ENCODE peak calls at places on chromosomes 2 and 18, in five cellular contexts. A is foreskin keratinocyte, C is neural crest cell, W is fibroblast of villous mesenchyme, T is psoas muscle. S is an unnamed sample.

GRCh38 chr2:215019521-215020145 is 118.8 kb downstream of the ABCA12 start:
- DNase-seq in A (no peak), C (no peak), W (no peak), T (no peak), S (no peak)

GRCh38 chr2:44120428-44120827 is 48.2 kb upstream of the PPM1B start:
- DNase-seq in A (peak; percentile 89), C (no peak), W (peak; percentile 90), T (no peak), S (peak; percentile 67)

GRCh38 chr2:200300650-200301314 is 5.7 kb upstream of the SPATS2L start:
- DNase-seq in A (peak; percentile 97), C (no peak), W (peak; percentile 77), T (no peak), S (peak; percentile 98)

GRCh38 chr2:112891333-112891950 is 19.5 kb upstream of the IL37 start:
- DNase-seq in A (peak; percentile 99), C (no peak), W (no peak), T (no peak), S (peak; percentile 98)

GRCh38 chr18:65202091-65202490 is 548.7 kb upstream of the CDH7 start:
- DNase-seq in A (no peak), C (no peak), W (no peak), T (no peak), S (no peak)

GRCh38 chr18:48821251-48821590 is 129.5 kb downstream of the SMAD7 start:
- DNase-seq in A (no peak), C (no peak), W (no peak), T (no peak), S (no peak)

GRCh38 chr2:174776223-174776622 is 12.0 kb upstream of the CHRNA1 start:
- DNase-seq in A (no peak), C (no peak), W (no peak), T (no peak), S (no peak)

GRCh38 chr2:61722311-61722710 is 131.5 kb downstream of the FAM161A start:
- DNase-seq in A (no peak), C (no peak), W (no peak), T (no peak), S (no peak)

GRCh38 chr18:75029456-75029855 is 179.5 kb downstream of the PTGR3 start:
- DNase-seq in A (no peak), C (no peak), W (no peak), T (no peak), S (no peak)

GRCh38 chr2:240514631-240515030 is 43.2 kb downstream of the ANKMY1 start:
- DNase-seq in A (peak; percentile 50), C (no peak), W (no peak), T (no peak), S (peak; percentile 7)

GRCh38 chr2:197495433-197496134 is 4.1 kb downstream of the HSPD1 start:
- DNase-seq in A (no peak), C (no peak), W (no peak), T (no peak), S (no peak)

GRCh38 chr2:159788218-159788617 is 9.8 kb downstream of the CD302 start:
- DNase-seq in A (peak; percentile 51), C (no peak), W (no peak), T (no peak), S (no peak)

GRCh38 chr2:150978053-150978452 is 283.6 kb downstream of the RBM43 start:
- DNase-seq in A (no peak), C (no peak), W (no peak), T (no peak), S (no peak)

GRCh38 chr2:169507698-169508097 is 1.8 kb upstream of the KLHL41 start:
- DNase-seq in A (peak; percentile 62), C (no peak), W (peak; percentile 76), T (no peak), S (peak; percentile 56)

GRCh38 chr2:47459021-47459420 is 56.1 kb downstream of the MSH2 start:
- DNase-seq in A (no peak), C (no peak), W (no peak), T (no peak), S (no peak)

GRCh38 chr2:3536682-3537632 is 17.6 kb upstream of the ADI1 start:
- DNase-seq in A (peak; percentile 29), C (no peak), W (peak; percentile 65), T (peak; percentile 55), S (peak; percentile 15)

GRCh38 chr2:129752686-129753085 is 226.8 kb upstream of the RAB6C start:
- DNase-seq in A (no peak), C (no peak), W (no peak), T (no peak), S (no peak)

GRCh38 chr2:225735844-225736243 is 336.3 kb downstream of the NYAP2 start:
- DNase-seq in A (peak; percentile 74), C (no peak), W (peak; percentile 94), T (no peak), S (peak; percentile 93)

GRCh38 chr2:239819091-239819973 is 205.8 kb downstream of the NDUFA10 start:
- DNase-seq in A (no peak), C (no peak), W (no peak), T (no peak), S (peak; percentile 26)

GRCh38 chr2:211241891-211242290 is 685.5 kb downstream of the CPS1 start:
- DNase-seq in A (no peak), C (no peak), W (no peak), T (no peak), S (no peak)

GRCh38 chr2:29837925-29838324 is 83.5 kb downstream of the ALK start:
- DNase-seq in A (no peak), C (no peak), W (no peak), T (no peak), S (no peak)

GRCh38 chr2:165795011-165795410 is 964 bp upstream of the GALNT3 start:
- DNase-seq in A (no peak), C (no peak), W (no peak), T (no peak), S (peak; percentile 30)

GRCh38 chr2:43389581-43390466 is 163.4 kb upstream of the ZFP36L2 start:
- DNase-seq in A (no peak), C (no peak), W (no peak), T (no peak), S (no peak)

GRCh38 chr2:205768341-205768740 is 86.0 kb downstream of the NRP2 start:
- DNase-seq in A (no peak), C (no peak), W (peak; percentile 74), T (no peak), S (no peak)

GRCh38 chr2:128545085-128545484 is 226.4 kb upstream of the HS6ST1 start:
- DNase-seq in A (no peak), C (no peak), W (no peak), T (no peak), S (no peak)

GRCh38 chr2:215374642-215375466 is 61.0 kb downstream of the FN1 start:
- DNase-seq in A (no peak), C (no peak), W (no peak), T (no peak), S (no peak)

GRCh38 chr2:46858697-46859080 is 56.9 kb downstream of the MCFD2 start:
- DNase-seq in A (no peak), C (no peak), W (peak; percentile 93), T (no peak), S (peak; percentile 81)

GRCh38 chr2:181106789-181107418 is 126.5 kb downstream of the UBE2E3 start:
- DNase-seq in A (peak; percentile 83), C (no peak), W (peak; percentile 96), T (no peak), S (peak; percentile 78)

GRCh38 chr18:63467699-63468098 is 9.1 kb upstream of the SERPINB5 start:
- DNase-seq in A (no peak), C (no peak), W (no peak), T (no peak), S (no peak)

GRCh38 chr2:25685030-25685429 is 11.7 kb upstream of the DTNB start:
- DNase-seq in A (no peak), C (no peak), W (no peak), T (no peak), S (no peak)
- TF ChIP-seq CTCF in A (no peak), C (no peak), W (no peak), T (no peak), S (no peak)

GRCh38 chr18:3153107-3153704 is 66.6 kb downstream of the MYOM1 start:
- DNase-seq in A (no peak), C (no peak), W (no peak), T (no peak), S (peak; percentile 82)
- TF ChIP-seq CTCF in A (no peak), C (no peak), W (no peak), T (no peak), S (no peak)

GRCh38 chr18:68734311-68734710 is 19.4 kb upstream of the TMX3 start:
- DNase-seq in A (no peak), C (no peak), W (peak; percentile 54), T (no peak), S (peak; percentile 24)

GRCh38 chr18:68738572-68738971 is 23.7 kb upstream of the TMX3 start:
- DNase-seq in A (no peak), C (no peak), W (no peak), T (no peak), S (no peak)

GRCh38 chr18:68728301-68728700 is 13.4 kb upstream of the TMX3 start:
- DNase-seq in A (no peak), C (no peak), W (no peak), T (no peak), S (no peak)

GRCh38 chr18:68735498-68736343 is 20.8 kb upstream of the TMX3 start:
- DNase-seq in A (peak; percentile 33), C (no peak), W (peak; percentile 75), T (no peak), S (peak; percentile 70)

DNA sequence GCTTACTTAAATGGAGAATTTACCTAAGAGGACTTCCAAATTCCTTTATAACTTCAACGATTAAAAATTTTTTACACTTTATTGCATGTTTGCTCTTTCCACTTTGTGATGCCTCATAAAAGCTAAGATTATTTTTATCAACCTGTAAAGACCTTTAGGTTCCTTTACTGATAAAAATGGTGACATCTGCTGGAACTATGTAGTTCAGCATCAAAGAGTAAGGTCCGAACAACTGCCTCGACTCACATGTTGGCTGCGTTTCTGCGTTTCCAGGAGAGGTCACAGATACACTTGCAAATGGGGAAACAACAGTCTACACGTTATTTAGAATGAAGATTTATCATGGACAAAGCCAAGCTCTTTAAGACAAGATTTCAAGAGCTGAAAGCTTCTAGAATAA is 18.8 kb upstream of the TMX3 start:
- DNase-seq in A (no peak), C (no peak), W (peak; percentile 19), T (no peak), S (no peak)
- TF ChIP-seq CTCF in A (peak; percentile 23), C (no peak), W (peak; percentile 5), T (no peak), S (no peak)

GRCh38 chr2:185526156-185526555 is 212.4 kb upstream of the FSIP2 start:
- DNase-seq in A (no peak), C (no peak), W (no peak), T (no peak), S (no peak)

DNA sequence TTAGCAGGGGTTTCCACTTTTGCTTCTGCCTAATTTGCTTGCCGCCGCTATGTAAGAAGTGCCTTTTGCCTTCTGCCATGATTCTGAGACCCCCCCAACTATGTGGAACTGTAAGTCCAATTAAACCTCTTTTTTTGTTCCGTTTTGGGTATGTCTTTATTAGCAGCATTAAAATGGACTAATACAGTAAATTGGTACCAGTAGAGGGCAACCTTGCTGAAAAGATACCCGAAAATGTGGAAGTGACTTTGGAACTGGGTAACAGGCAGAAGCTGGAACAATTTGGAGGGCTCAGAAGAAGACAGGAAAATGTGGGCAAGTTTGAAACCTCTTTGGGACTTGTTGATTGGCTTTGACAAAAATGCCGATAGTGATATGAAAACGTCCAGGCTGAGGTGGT is 216.1 kb upstream of the FSIP2 start:
- DNase-seq in A (no peak), C (no peak), W (no peak), T (no peak), S (no peak)
- TF ChIP-seq CTCF in A (peak; percentile 26), C (no peak), W (no peak), T (no peak), S (no peak)

GRCh38 chr2:154375625-154376020 is 322.9 kb upstream of the KCNJ3 start:
- DNase-seq in A (peak; percentile 35), C (no peak), W (peak; percentile 52), T (no peak), S (peak; percentile 60)
- TF ChIP-seq CTCF in A (peak; percentile 47), C (peak; percentile 73), W (peak; percentile 25), T (no peak), S (peak; percentile 65)

S was measured in MCF 10A.